ENCODE peak calls at places on chromosome 2, in ten cellular contexts. K is heart left ventricle; V is WERI-Rb-1; R is CD4-positive, alpha-beta T cell; P is adrenal gland; J is astrocyte; Q is heart right ventricle; W is left ventricle myocardium inferior; D is hepatocyte; F is RWPE2. H is an unnamed sample.

GRCh38 chr2:226652388-226652787 is 147.2 kb downstream of the IRS1 start:
- DNase-seq in V (no peak), D (no peak), K (no peak), J (peak; percentile 99), P (no peak), R (no peak), Q (no peak), W (no peak), F (no peak), H (peak; percentile 81)

GRCh38 chr2:66490588-66491001 is 55.7 kb downstream of the MEIS1 start:
- DNase-seq in J (peak; percentile 49), P (no peak), V (no peak), F (no peak), D (no peak), R (no peak), W (no peak), Q (no peak), K (no peak), H (no peak)

GRCh38 chr2:201971516-201972228 is 62.0 kb upstream of the FZD7 start:
- DNase-seq in D (no peak), K (peak; percentile 20), V (no peak), J (peak; percentile 62), Q (no peak), F (no peak), R (no peak), W (no peak), P (no peak), H (no peak)

GRCh38 chr2:19569300-19569791 is 210.9 kb upstream of the OSR1 start:
- DNase-seq in P (no peak), Q (no peak), D (peak; percentile 28), F (no peak), J (no peak), W (no peak), K (no peak), R (no peak), V (no peak), H (no peak)

GRCh38 chr2:136000502-136000901 is 15.1 kb upstream of the DARS1 start:
- DNase-seq in W (no peak), D (no peak), P (no peak), J (no peak), K (no peak), F (no peak), Q (no peak), V (no peak), R (no peak), H (no peak)

GRCh38 chr2:186059096-186059495 is 320.5 kb downstream of the FSIP2 start:
- DNase-seq in Q (no peak), J (no peak), P (no peak), W (no peak), F (no peak), R (no peak), K (peak; percentile 13), V (no peak), D (peak; percentile 20), H (no peak)

GRCh38 chr2:62692225-62692624 is 13.3 kb upstream of the EHBP1 start:
- DNase-seq in D (no peak), R (no peak), K (no peak), J (no peak), Q (no peak), F (no peak), W (no peak), P (no peak), V (no peak), H (no peak)

GRCh38 chr2:25310965-25311865 is 30.5 kb downstream of the DNMT3A start:
- DNase-seq in F (no peak), J (no peak), R (no peak), P (peak; percentile 69), W (peak; percentile 75), V (peak; percentile 82), K (peak; percentile 69), D (no peak), Q (peak; percentile 73), H (peak; percentile 54)

GRCh38 chr2:7634370-7634769 is 717.2 kb downstream of the RNF144A start:
- DNase-seq in P (no peak), F (no peak), K (no peak), Q (no peak), R (no peak), D (no peak), V (no peak), J (no peak), W (no peak), H (no peak)

GRCh38 chr2:120367221-120367620 is 21.3 kb downstream of the INHBB start:
- DNase-seq in W (no peak), P (no peak), R (no peak), D (no peak), V (no peak), F (no peak), Q (no peak), K (no peak), J (no peak), H (no peak)
- H3K27ac ChIP-seq in W (no peak overlapping the region), P (no peak overlapping the region), R (no peak overlapping the region), D (no peak overlapping the region), V (no peak overlapping the region), F (peak overlapping the region; percentile 20), Q (no peak overlapping the region), K (no peak overlapping the region), J (no peak overlapping the region), H (no peak overlapping the region)

GRCh38 chr2:219220652-219221402 is 2.1 kb upstream of the ABCB6 start:
- DNase-seq in J (no peak), V (no peak), P (no peak), W (no peak), R (no peak), F (no peak), D (no peak), Q (no peak), K (no peak), H (no peak)

GRCh38 chr2:219215871-219216536 is 2.8 kb downstream of the ABCB6 start:
- DNase-seq in J (no peak), W (no peak), Q (no peak), F (no peak), V (no peak), K (no peak), P (no peak), D (no peak), R (no peak), H (no peak)

GRCh38 chr2:219219781-219220532 is 1.2 kb upstream of the ABCB6 start:
- DNase-seq in K (no peak), R (no peak), V (no peak), Q (no peak), F (no peak), P (no peak), D (no peak), W (no peak), J (no peak), H (no peak)

GRCh38 chr2:219219113-219219696 is 447 bp upstream of the ABCB6 start:
- DNase-seq in F (no peak), R (no peak), V (no peak), J (no peak), P (no peak), W (no peak), D (no peak), K (no peak), Q (no peak), H (no peak)

GRCh38 chr2:219218279-219219112 is at the start of gene ABCB6:
- DNase-seq in K (peak; percentile 98), V (peak; percentile 98), F (peak; percentile 95), Q (peak; percentile 97), P (peak; percentile 99), D (peak; percentile 96), J (peak; percentile 79), W (peak; percentile 98), R (peak; percentile 85), H (peak; percentile 94)
- TF ChIP-seq CTCF in K (no peak), V (no peak), F (no peak), Q (no peak), P (no peak), D (no peak), J (no peak), W (no peak), R (no peak), H (no peak)

GRCh38 chr2:9967053-9967775 is 15.7 kb downstream of the GRHL1 start:
- DNase-seq in K (no peak), J (no peak), F (no peak), P (no peak), V (no peak), D (no peak), Q (no peak), W (no peak), R (no peak), H (no peak)

GRCh38 chr2:9968940-9969497 is 17.5 kb downstream of the GRHL1 start:
- DNase-seq in F (no peak), K (no peak), P (no peak), V (no peak), Q (no peak), R (no peak), D (no peak), J (no peak), W (no peak), H (no peak)

GRCh38 chr2:9966491-9967022 is 15.1 kb downstream of the GRHL1 start:
- DNase-seq in D (no peak), R (no peak), Q (no peak), J (no peak), V (no peak), P (no peak), K (no peak), F (no peak), W (no peak), H (no peak)

GRCh38 chr2:9964334-9964980 is 13.0 kb downstream of the GRHL1 start:
- DNase-seq in V (no peak), K (no peak), W (no peak), Q (no peak), R (no peak), F (no peak), P (no peak), D (no peak), J (no peak), H (no peak)

GRCh38 chr2:9965119-9965822 is 13.8 kb downstream of the GRHL1 start:
- DNase-seq in W (no peak), D (no peak), K (no peak), P (no peak), V (no peak), R (no peak), J (no peak), Q (no peak), F (no peak), H (no peak)
- H3K27ac ChIP-seq in W (no peak overlapping the region), D (no peak overlapping the region), K (no peak overlapping the region), P (no peak overlapping the region), V (no peak overlapping the region), R (no peak overlapping the region), J (no peak overlapping the region), Q (no peak overlapping the region), F (no peak overlapping the region), H (no peak overlapping the region)

DNA sequence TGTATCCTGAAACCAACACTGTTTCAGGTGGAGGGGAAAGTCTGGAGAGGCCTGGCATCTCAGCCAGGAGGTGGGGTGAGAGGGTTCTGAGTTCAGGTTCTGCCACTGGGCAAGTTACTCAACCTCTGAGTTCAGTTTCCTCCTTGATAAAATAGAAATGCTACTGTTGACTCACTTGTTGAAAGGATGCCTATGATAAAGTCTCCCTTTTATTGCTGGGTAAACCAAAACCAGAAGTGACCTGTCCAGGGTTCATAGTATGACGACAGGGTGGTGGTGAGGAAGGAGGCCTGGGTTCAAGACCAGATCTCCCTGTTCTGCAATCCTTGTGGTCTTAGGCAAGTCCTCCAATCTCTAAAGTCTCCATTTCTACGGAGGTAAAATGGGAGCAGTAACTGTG is 232.7 kb downstream of the PRKCE start:
- DNase-seq in P (no peak), J (no peak), W (no peak), F (no peak), Q (no peak), D (no peak), R (no peak), K (no peak), V (no peak), H (no peak)
- TF ChIP-seq CTCF in P (no peak), J (no peak), W (no peak), F (no peak), Q (no peak), D (no peak), R (no peak), K (no peak), V (no peak), H (no peak)